ENCODE peak calls at places on chromosome 10, in five cellular contexts. One of them, this sample, is unnamed. For H3K36me3, the result is how much of the 10 kb centered on the place peaks cover.

GRCh38 chr10:97188234-97188847 is 2.6 kb upstream of the SLIT1 start:
- DNase-seq in GM12878: no peak
- DNase-seq in GM23338: no peak
- DNase-seq in PC-9: no peak
- DNase-seq in endothelial cell of umbilical vein: no peak
- DNase-seq in this sample: no peak

GRCh38 chr10:34386911-34387310 is 428.2 kb downstream of the PARD3 start:
- DNase-seq in GM12878: no peak
- DNase-seq in GM23338: no peak
- DNase-seq in PC-9: no peak
- DNase-seq in endothelial cell of umbilical vein: no peak
- DNase-seq in this sample: no peak

GRCh38 chr10:17547026-17547425 is 70.1 kb downstream of the HACD1 start:
- DNase-seq in GM12878: no peak
- DNase-seq in GM23338: no peak
- DNase-seq in PC-9: no peak
- DNase-seq in endothelial cell of umbilical vein: no peak
- DNase-seq in this sample: no peak

GRCh38 chr10:99924451-99924850 is 85.3 kb downstream of the DNMBP start:
- DNase-seq in GM12878: no peak
- DNase-seq in GM23338: no peak
- DNase-seq in PC-9: no peak
- DNase-seq in endothelial cell of umbilical vein: no peak
- DNase-seq in this sample: no peak

GRCh38 chr10:81594991-81595390 is 280.0 kb upstream of the NRG3 start:
- DNase-seq in GM12878: no peak
- DNase-seq in GM23338: no peak
- DNase-seq in PC-9: no peak
- DNase-seq in endothelial cell of umbilical vein: no peak
- DNase-seq in this sample: no peak

GRCh38 chr10:53441804-53442203 is 669.2 kb upstream of the MBL2 start:
- DNase-seq in GM12878: no peak
- DNase-seq in GM23338: no peak
- DNase-seq in PC-9: no peak
- DNase-seq in endothelial cell of umbilical vein: no peak
- DNase-seq in this sample: no peak

GRCh38 chr10:43461950-43462349 is 25.0 kb downstream of the ZNF487 start:
- DNase-seq in GM12878: no peak
- DNase-seq in GM23338: peak
- DNase-seq in PC-9: peak
- DNase-seq in endothelial cell of umbilical vein: peak
- DNase-seq in this sample: peak

GRCh38 chr10:132138133-132138532 is 48.6 kb upstream of the DPYSL4 start:
- DNase-seq in GM12878: no peak
- DNase-seq in GM23338: no peak
- DNase-seq in PC-9: no peak
- DNase-seq in endothelial cell of umbilical vein: no peak
- DNase-seq in this sample: no peak

GRCh38 chr10:97701438-97702064 is 12.0 kb upstream of the MARVELD1 start:
- DNase-seq in GM12878: no peak
- DNase-seq in GM23338: peak
- DNase-seq in PC-9: peak
- DNase-seq in endothelial cell of umbilical vein: peak
- DNase-seq in this sample: no peak

GRCh38 chr10:95664543-95664942 is 8.0 kb upstream of the ALDH18A1 start:
- DNase-seq in GM12878: no peak
- DNase-seq in GM23338: no peak
- DNase-seq in PC-9: no peak
- DNase-seq in endothelial cell of umbilical vein: no peak
- DNase-seq in this sample: no peak

GRCh38 chr10:33653584-33654367 is 319.3 kb upstream of the NRP1 start:
- DNase-seq in GM12878: no peak
- DNase-seq in GM23338: no peak
- DNase-seq in PC-9: peak
- DNase-seq in endothelial cell of umbilical vein: no peak
- DNase-seq in this sample: no peak

GRCh38 chr10:110206988-110207804 is at the start of gene MXI1:
- DNase-seq in GM12878: no peak
- DNase-seq in GM23338: peak
- DNase-seq in PC-9: peak
- DNase-seq in endothelial cell of umbilical vein: peak
- DNase-seq in this sample: no peak

GRCh38 chr10:89032141-89032814 is 41.7 kb downstream of the FAS start:
- DNase-seq in GM12878: peak
- DNase-seq in GM23338: peak
- DNase-seq in PC-9: peak
- DNase-seq in endothelial cell of umbilical vein: peak
- DNase-seq in this sample: no peak

GRCh38 chr10:2460846-2461245 is 606.5 kb upstream of the PFKP start:
- DNase-seq in GM12878: no peak
- DNase-seq in GM23338: no peak
- DNase-seq in PC-9: no peak
- DNase-seq in endothelial cell of umbilical vein: no peak
- DNase-seq in this sample: no peak

GRCh38 chr10:109831846-109832245 is 91.5 kb downstream of the XPNPEP1 start:
- DNase-seq in GM12878: no peak
- DNase-seq in GM23338: no peak
- DNase-seq in PC-9: no peak
- DNase-seq in endothelial cell of umbilical vein: no peak
- DNase-seq in this sample: no peak

GRCh38 chr10:97321032-97321806 is 2.1 kb downstream of the FRAT1 start:
- DNase-seq in GM12878: no peak
- DNase-seq in GM23338: peak
- DNase-seq in PC-9: no peak
- DNase-seq in endothelial cell of umbilical vein: peak
- DNase-seq in this sample: no peak

GRCh38 chr10:115773832-115774231 is 499.2 kb downstream of the GFRA1 start:
- DNase-seq in GM12878: no peak
- DNase-seq in GM23338: no peak
- DNase-seq in PC-9: no peak
- DNase-seq in endothelial cell of umbilical vein: no peak
- DNase-seq in this sample: no peak

GRCh38 chr10:121608669-121609190 is 10.5 kb upstream of the FGFR2 start:
- DNase-seq in GM12878: no peak
- DNase-seq in GM23338: peak
- DNase-seq in PC-9: peak
- DNase-seq in endothelial cell of umbilical vein: peak
- DNase-seq in this sample: no peak

GRCh38 chr10:90858489-90858968 is 690 bp upstream of the HTR7 start:
- DNase-seq in GM12878: no peak
- DNase-seq in GM23338: no peak
- DNase-seq in PC-9: no peak
- DNase-seq in endothelial cell of umbilical vein: no peak
- DNase-seq in this sample: no peak

GRCh38 chr10:27822286-27822685 is 76.7 kb upstream of the MKX start:
- DNase-seq in GM12878: no peak
- DNase-seq in GM23338: no peak
- DNase-seq in PC-9: no peak
- DNase-seq in endothelial cell of umbilical vein: no peak
- DNase-seq in this sample: no peak

GRCh38 chr10:60978287-60979115 is 34.5 kb upstream of the RHOBTB1 start:
- DNase-seq in GM12878: no peak
- DNase-seq in GM23338: no peak
- DNase-seq in PC-9: peak
- DNase-seq in endothelial cell of umbilical vein: peak
- DNase-seq in this sample: no peak

GRCh38 chr10:95254629-95255028 is 36.2 kb downstream of the PDLIM1 start:
- DNase-seq in GM12878: no peak
- DNase-seq in GM23338: no peak
- DNase-seq in PC-9: no peak
- DNase-seq in endothelial cell of umbilical vein: no peak
- DNase-seq in this sample: no peak

GRCh38 chr10:103643381-103643780 is 149.9 kb downstream of the NEURL1 start:
- DNase-seq in GM12878: no peak
- DNase-seq in GM23338: no peak
- DNase-seq in PC-9: no peak
- DNase-seq in endothelial cell of umbilical vein: no peak
- DNase-seq in this sample: no peak

GRCh38 chr10:110944997-110945396 is 25.6 kb downstream of the SHOC2 start:
- DNase-seq in GM12878: no peak
- DNase-seq in GM23338: no peak
- DNase-seq in PC-9: no peak
- DNase-seq in endothelial cell of umbilical vein: peak
- DNase-seq in this sample: no peak

GRCh38 chr10:95308389-95309302 is 17.8 kb upstream of the PDLIM1 start:
- DNase-seq in GM12878: no peak
- DNase-seq in GM23338: no peak
- DNase-seq in PC-9: peak
- DNase-seq in endothelial cell of umbilical vein: peak
- DNase-seq in this sample: no peak

GRCh38 chr10:112914288-112914952 is 35.6 kb upstream of the TCF7L2 start:
- DNase-seq in GM12878: no peak
- DNase-seq in GM23338: no peak
- DNase-seq in PC-9: no peak
- DNase-seq in endothelial cell of umbilical vein: no peak
- DNase-seq in this sample: no peak

GRCh38 chr10:59793924-59794323 is 40.7 kb upstream of the MRLN start:
- DNase-seq in GM12878: no peak
- DNase-seq in GM23338: no peak
- DNase-seq in PC-9: no peak
- DNase-seq in endothelial cell of umbilical vein: peak
- DNase-seq in this sample: no peak

DNA sequence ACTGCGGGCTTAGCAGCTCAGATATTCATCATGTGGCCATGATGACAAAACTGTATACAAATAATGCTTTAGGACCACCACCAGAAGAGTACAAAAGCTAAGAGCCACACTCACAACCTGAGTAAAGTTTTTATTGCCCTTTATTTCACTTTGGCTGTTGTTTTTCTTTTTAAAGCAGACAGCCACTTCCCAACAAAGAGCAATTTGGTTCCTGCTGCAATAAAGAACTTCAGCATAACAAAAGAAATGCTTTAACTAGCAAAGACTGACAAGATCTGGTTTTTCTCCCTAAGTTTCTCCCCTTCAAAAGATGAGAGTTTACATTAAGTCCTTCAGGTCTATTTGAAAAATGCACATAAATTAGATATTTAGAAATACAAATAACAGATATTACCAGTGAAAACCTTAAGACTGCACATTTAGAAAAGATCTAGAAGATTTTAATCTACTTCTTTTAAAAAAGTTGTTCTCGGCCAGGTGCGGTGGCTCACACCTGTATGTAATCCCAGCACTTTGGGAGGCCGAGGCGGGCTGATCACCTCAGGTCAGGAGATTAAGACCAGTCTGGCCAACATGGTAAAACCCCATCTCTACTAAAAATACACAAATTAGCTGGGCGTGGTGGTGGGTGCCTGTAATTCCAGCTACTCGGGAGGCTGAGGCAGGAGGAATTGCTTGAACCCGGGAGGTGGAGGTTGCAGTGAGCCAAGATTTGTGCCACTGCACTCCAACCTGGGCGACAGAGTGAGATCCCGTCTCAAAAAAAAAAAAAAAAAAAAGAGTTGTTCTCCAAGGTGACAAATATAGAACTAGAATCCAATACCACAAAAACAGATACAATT is 59.4 kb downstream of the WAPL start:
- DNase-seq in GM12878: no peak
- DNase-seq in GM23338: peak
- DNase-seq in PC-9: no peak
- DNase-seq in endothelial cell of umbilical vein: no peak
- DNase-seq in this sample: no peak
- H3K36me3 ChIP-seq in GM12878: under half
- H3K36me3 ChIP-seq in GM23338: under half
- H3K36me3 ChIP-seq in PC-9: under half
- H3K36me3 ChIP-seq in endothelial cell of umbilical vein: under half
- H3K36me3 ChIP-seq in this sample: under half

DNA sequence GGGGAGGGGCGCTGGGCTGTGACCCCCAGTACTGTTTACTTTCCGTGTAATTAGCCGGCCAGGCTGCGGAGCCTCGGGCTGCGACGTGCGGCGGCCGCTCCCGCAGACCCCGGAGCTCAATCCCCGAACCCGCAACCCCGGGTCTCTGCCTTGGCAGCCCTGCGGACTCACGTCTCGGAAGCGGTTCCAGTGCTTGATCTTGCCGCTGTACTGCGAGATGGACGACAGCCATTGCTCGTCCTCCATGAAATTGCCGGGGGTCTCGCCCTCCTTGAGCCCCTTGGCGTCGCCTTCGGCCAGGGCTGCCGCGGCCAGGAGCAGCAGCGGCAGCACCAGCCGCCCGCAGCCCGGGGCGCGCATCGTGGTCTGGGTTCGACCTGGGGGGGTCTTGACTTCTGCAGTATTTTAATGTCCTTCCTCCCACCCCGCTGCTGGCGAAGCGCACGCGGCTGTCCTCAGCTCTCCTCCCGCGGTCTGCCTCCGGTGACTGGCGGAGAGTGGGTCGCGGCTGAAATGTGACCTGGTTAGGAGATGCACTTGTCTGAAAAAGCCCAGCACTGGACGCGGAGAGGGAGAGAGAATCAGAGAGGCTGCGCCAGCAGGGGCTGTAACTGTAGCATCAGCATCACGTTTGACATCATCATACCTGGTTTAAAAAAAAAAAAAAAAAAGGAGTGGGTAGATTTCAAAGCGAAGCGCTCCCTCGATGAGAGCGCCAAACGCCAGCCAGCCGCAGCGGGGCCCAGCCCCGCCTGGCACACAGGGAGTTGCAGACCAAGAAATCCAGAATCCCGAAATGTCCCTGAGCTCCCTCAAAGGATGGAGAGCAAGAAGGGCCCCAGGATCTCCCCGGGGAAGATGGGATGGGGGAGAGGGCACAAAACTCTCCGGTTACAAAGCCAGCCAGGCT is at the start of gene SPOCK2:
- DNase-seq in GM12878: no peak
- DNase-seq in GM23338: peak
- DNase-seq in PC-9: no peak
- DNase-seq in endothelial cell of umbilical vein: peak
- DNase-seq in this sample: no peak
- TF ChIP-seq EZH2 in GM12878: no peak
- TF ChIP-seq EZH2 in GM23338: peak
- TF ChIP-seq EZH2 in PC-9: no peak
- TF ChIP-seq EZH2 in endothelial cell of umbilical vein: peak
- TF ChIP-seq EZH2 in this sample: no peak

GRCh38 chr10:10811562-10811961 is 206.1 kb upstream of the CELF2 start:
- DNase-seq in GM12878: no peak
- DNase-seq in GM23338: no peak
- DNase-seq in PC-9: no peak
- DNase-seq in endothelial cell of umbilical vein: no peak
- DNase-seq in this sample: no peak
- H3K36me3 ChIP-seq in GM12878: under half
- H3K36me3 ChIP-seq in GM23338: under half
- H3K36me3 ChIP-seq in PC-9: under half
- H3K36me3 ChIP-seq in endothelial cell of umbilical vein: under half
- H3K36me3 ChIP-seq in this sample: under half

GRCh38 chr10:117543999-117544728 is 1.6 kb downstream of the EMX2 start:
- DNase-seq in GM12878: no peak
- DNase-seq in GM23338: peak
- DNase-seq in PC-9: no peak
- DNase-seq in endothelial cell of umbilical vein: no peak
- DNase-seq in this sample: no peak
- TF ChIP-seq EZH2 in GM12878: no peak
- TF ChIP-seq EZH2 in GM23338: peak
- TF ChIP-seq EZH2 in PC-9: no peak
- TF ChIP-seq EZH2 in endothelial cell of umbilical vein: peak
- TF ChIP-seq EZH2 in this sample: no peak